ENCODE peak calls at places on chromosomes 12 and 14, in five cellular contexts. H, M, F, V and S are unnamed samples.

GRCh38 chr12:47838286-47838931 is 18.7 kb upstream of the HDAC7 start:
- DNase-seq in V (no peak), H (no peak), M (no peak), F (peak; percentile 50), S (no peak)

GRCh38 chr12:6267007-6267721 is 43.3 kb upstream of the PLEKHG6 start:
- DNase-seq in V (peak; percentile 32), M (no peak), H (no peak), F (no peak), S (peak; percentile 64)

GRCh38 chr14:75547552-75548250 is 25.4 kb downstream of the BATF start:
- DNase-seq in H (no peak), V (no peak), F (no peak), M (no peak), S (no peak)

GRCh38 chr12:98870521-98870920 is 225.4 kb downstream of the APAF1 start:
- DNase-seq in H (no peak), V (no peak), M (no peak), F (no peak), S (no peak)

GRCh38 chr12:85484387-85484786 is 204.4 kb downstream of the ALX1 start:
- DNase-seq in M (no peak), V (no peak), F (no peak), H (no peak), S (no peak)

GRCh38 chr12:4140607-4141301 is 132.8 kb upstream of the CCND2 start:
- DNase-seq in F (no peak), H (no peak), V (no peak), M (no peak), S (no peak)

GRCh38 chr12:111757361-111758119 is 9.2 kb upstream of the ALDH2 start:
- DNase-seq in F (no peak), H (no peak), V (peak; percentile 80), M (peak; percentile 54), S (peak; percentile 49)

GRCh38 chr12:89351489-89352241 is 636 bp downstream of the DUSP6 start:
- DNase-seq in M (peak; percentile 58), H (peak; percentile 31), F (peak; percentile 54), V (peak; percentile 77), S (peak; percentile 48)

GRCh38 chr14:54564799-54565235 is 2.1 kb upstream of the SAMD4A start:
- DNase-seq in M (peak; percentile 38), H (peak; percentile 62), V (no peak), F (no peak), S (no peak)

GRCh38 chr12:53659011-53659551 is 16.8 kb downstream of the ATP5MC2 start:
- DNase-seq in H (peak; percentile 23), V (no peak), F (peak; percentile 68), M (peak; percentile 77), S (peak; percentile 53)

GRCh38 chr12:79547044-79547734 is 143.6 kb downstream of the PAWR start:
- DNase-seq in H (no peak), M (no peak), V (no peak), F (peak; percentile 80), S (peak; percentile 74)

GRCh38 chr14:102094101-102094500 is 7.3 kb upstream of the HSP90AA1 start:
- DNase-seq in V (no peak), F (no peak), M (no peak), H (no peak), S (no peak)

GRCh38 chr12:63151898-63152700 is 1.1 kb upstream of the AVPR1A start:
- DNase-seq in H (peak; percentile 18), V (peak; percentile 55), F (peak; percentile 68), M (peak; percentile 58), S (no peak)

GRCh38 chr12:108856170-108856427 is 1.3 kb downstream of the SSH1 start:
- DNase-seq in H (no peak), F (no peak), V (no peak), M (no peak), S (no peak)

GRCh38 chr12:55829967-55830600 is 697 bp upstream of the DNAJC14 start:
- DNase-seq in F (peak; percentile 63), V (peak; percentile 70), H (peak; percentile 71), M (peak; percentile 66), S (peak; percentile 63)

GRCh38 chr14:87628129-87628528 is 364.9 kb downstream of the GALC start:
- DNase-seq in H (peak; percentile 49), V (no peak), M (peak; percentile 58), F (peak; percentile 86), S (no peak)

GRCh38 chr14:74763803-74764531 is 851 bp downstream of the YLPM1 start:
- DNase-seq in V (no peak), F (peak; percentile 28), M (peak; percentile 31), H (peak; percentile 17), S (no peak)

GRCh38 chr12:21860128-21860527 is 81.1 kb downstream of the ABCC9 start:
- DNase-seq in F (no peak), V (no peak), H (no peak), M (no peak), S (no peak)

GRCh38 chr12:58877243-58877743 is 43.0 kb downstream of the LRIG3 start:
- DNase-seq in M (no peak), H (no peak), V (no peak), F (peak; percentile 35), S (peak; percentile 54)

DNA sequence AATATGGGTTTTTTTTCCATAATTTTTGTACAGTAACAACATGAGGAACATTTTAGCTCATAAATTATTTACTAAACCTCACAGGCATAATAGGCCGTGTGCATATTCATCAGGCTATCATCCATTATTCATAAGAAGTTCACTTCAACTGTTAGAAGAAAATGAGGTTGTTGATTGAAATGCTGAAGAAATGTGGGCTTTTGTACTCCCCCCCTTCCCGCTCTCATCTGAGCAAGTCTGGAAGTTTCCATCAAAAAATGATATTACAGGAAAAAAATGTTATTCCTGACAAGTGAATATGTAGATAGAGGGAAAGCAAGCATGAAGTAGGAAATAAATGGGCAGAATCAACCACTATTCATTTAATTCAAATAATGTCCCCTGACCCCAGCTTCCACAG is 7.9 kb upstream of the POU6F1 start:
- DNase-seq in H (no peak), M (no peak), F (no peak), V (no peak), S (no peak)
- H3K4me3 ChIP-seq in H (no peak overlapping the region), M (no peak overlapping the region), F (no peak overlapping the region), V (no peak overlapping the region), S (no peak overlapping the region)

DNA sequence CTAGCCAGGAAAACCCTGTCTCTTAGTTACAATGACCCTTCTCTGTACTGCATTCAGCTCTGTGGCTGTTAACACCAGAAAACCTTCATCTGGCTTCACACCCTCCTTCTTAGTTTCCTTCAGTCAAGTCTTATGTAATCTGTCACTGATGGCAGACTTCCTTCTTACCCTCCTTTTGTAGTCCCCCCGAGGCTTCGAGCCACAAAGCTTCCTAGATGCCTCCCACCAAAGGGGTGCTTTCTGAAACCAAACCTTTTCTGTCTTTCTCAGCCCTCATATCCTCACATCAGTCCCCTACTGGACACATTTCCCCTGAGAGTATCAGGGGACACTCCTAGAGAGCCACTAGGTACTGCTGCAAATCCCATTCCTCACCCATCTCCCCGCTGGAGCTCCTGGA is 16.6 kb downstream of the NGDN start:
- DNase-seq in V (no peak), H (no peak), F (no peak), M (no peak), S (no peak)
- H3K4me1 ChIP-seq in V (no peaks in the 10 kb centered on the region), H (no peaks in the 10 kb centered on the region), F (no peaks in the 10 kb centered on the region), M (no peaks in the 10 kb centered on the region), S (no peaks in the 10 kb centered on the region)

GRCh38 chr14:72237722-72238666 is 305.8 kb downstream of the RGS6 start:
- DNase-seq in M (no peak), F (no peak), H (no peak), V (no peak), S (no peak)
- H3K4me3 ChIP-seq in M (no peak overlapping the region), F (no peak overlapping the region), H (no peak overlapping the region), V (no peak overlapping the region), S (no peak overlapping the region)

DNA sequence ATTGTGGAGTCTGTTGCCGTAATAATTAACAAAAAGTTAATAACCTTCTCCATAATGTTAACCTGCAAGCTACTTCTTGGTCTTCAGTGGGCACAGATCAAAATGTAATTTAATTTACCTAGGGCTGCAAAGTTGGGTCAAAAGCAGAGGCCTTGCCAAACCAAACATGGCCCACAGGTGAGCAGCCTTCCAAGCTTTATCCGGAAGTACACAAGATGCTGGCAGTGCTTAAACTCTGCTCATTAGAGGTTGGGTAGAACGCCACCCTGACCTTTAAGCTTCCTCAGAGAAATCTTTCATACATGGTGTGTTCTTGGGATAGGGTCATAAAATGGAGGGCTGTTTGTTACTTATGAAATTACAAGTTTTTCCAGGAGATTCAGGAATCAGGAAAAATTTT is 7.4 kb downstream of the EGLN3 start:
- DNase-seq in V (no peak), M (no peak), H (no peak), F (no peak), S (no peak)
- H3K4me1 ChIP-seq in V (peaks cover 76% of the 10 kb centered on the region), M (no peaks in the 10 kb centered on the region), H (no peaks in the 10 kb centered on the region), F (peaks cover 5% of the 10 kb centered on the region), S (peaks cover 34% of the 10 kb centered on the region)

GRCh38 chr12:12890815-12891645 is at the start of gene GPRC5A:
- DNase-seq in V (peak; percentile 78), F (peak; percentile 95), H (peak; percentile 94), M (peak; percentile 87), S (peak; percentile 94)
- H3K4me3 ChIP-seq in V (peak within 1 kb of the TSS; percentile 52), F (peak within 1 kb of the TSS; percentile 28), H (peak within 1 kb of the TSS; percentile 58), M (peak within 1 kb of the TSS; percentile 24), S (peak within 1 kb of the TSS; percentile 29)

DNA sequence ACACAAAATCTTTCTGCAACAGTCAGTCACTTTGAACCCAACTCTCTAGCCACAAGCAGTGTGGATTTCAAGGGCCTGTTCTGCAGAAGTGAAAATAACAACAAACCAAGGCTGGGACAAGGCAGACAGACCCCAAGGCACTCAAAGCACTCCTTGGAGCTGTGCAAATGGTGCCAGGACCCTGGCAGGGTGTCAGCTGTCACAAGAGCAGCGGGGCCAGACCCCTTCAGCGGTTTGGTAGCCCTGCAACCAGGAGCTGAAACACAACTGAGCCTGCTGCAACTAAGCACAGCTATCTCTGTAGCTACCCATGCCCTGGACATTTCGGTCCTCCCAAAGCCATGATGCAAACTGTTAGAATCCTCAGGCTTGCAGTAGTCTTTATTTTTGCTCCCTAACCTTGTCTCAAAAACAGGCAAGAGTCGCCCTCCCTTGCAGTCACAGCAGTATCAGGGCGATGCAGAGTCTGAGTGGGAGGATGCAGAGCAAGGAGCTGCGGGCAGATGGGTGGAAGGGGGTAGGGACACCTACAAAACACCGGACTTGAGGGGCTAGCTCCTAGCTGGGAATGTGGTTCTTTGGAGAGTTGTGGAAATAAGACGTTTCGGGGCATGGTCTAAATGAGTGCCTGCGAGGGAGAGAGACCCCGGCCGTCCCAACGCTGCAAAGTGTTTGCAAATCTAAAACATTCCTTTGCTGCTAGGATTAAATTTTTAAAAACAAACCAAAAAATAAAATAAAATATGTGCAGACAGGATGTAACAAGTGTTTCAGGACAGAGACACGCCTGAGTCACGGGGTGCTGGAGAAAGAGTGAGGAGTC is 1.1 kb downstream of the NUAK1 start:
- DNase-seq in M (peak; percentile 30), F (no peak), V (no peak), H (no peak), S (no peak)
- H3K4me1 ChIP-seq in M (no peaks in the 10 kb centered on the region), F (peaks cover 40% of the 10 kb centered on the region), V (peaks cover 62% of the 10 kb centered on the region), H (peaks cover 4% of the 10 kb centered on the region), S (peaks cover 15% of the 10 kb centered on the region)

GRCh38 chr12:103668520-103668919 is 81.4 kb downstream of the STAB2 start:
- DNase-seq in F (no peak), M (no peak), V (no peak), H (no peak), S (no peak)

GRCh38 chr12:103673487-103673886 is 86.4 kb downstream of the STAB2 start:
- DNase-seq in V (no peak), F (peak; percentile 14), H (no peak), M (no peak), S (no peak)

GRCh38 chr12:103673891-103674375 is 86.9 kb downstream of the STAB2 start:
- DNase-seq in H (no peak), M (no peak), V (no peak), F (peak; percentile 73), S (no peak)

GRCh38 chr12:103672401-103673119 is 85.5 kb downstream of the STAB2 start:
- DNase-seq in M (no peak), H (no peak), V (no peak), F (peak; percentile 32), S (no peak)

GRCh38 chr12:103671367-103671766 is 84.3 kb downstream of the STAB2 start:
- DNase-seq in V (no peak), M (no peak), F (no peak), H (no peak), S (no peak)
- H3K4me3 ChIP-seq in V (no peak overlapping the region), M (no peak overlapping the region), F (no peak overlapping the region), H (no peak overlapping the region), S (no peak overlapping the region)